ENCODE peak calls at places on chromosome X, in seven cellular contexts. E, O, V, R, Y, M and P are unnamed samples.

GRCh38 chrX:13669246-13669689 is 16.3 kb downstream of the TCEANC start:
- DNase-seq in R (peak; percentile 53), V (peak; percentile 96), Y (peak; percentile 83), M (peak; percentile 18), O (peak; percentile 72), E (peak; percentile 80), P (peak; percentile 86)

GRCh38 chrX:102712216-102712966 is at the start of gene GPRASP2:
- DNase-seq in Y (peak; percentile 57), O (no peak), V (peak; percentile 4), R (peak; percentile 78), E (peak; percentile 83), M (peak; percentile 60), P (peak; percentile 26)

GRCh38 chrX:105167233-105167632 is 53.3 kb downstream of the TEX13A start:
- DNase-seq in O (no peak), Y (no peak), E (no peak), R (no peak), V (no peak), M (no peak), P (no peak)

GRCh38 chrX:150935466-150935865 is 37.0 kb upstream of the CD99L2 start:
- DNase-seq in V (peak; percentile 62), R (no peak), O (no peak), E (peak; percentile 74), Y (no peak), M (no peak), P (no peak)

GRCh38 chrX:130741584-130741983 is 161.4 kb downstream of the ENOX2 start:
- DNase-seq in O (no peak), Y (no peak), E (no peak), V (no peak), M (no peak), R (no peak), P (no peak)

GRCh38 chrX:50988649-50989048 is 78.1 kb downstream of the BMP15 start:
- DNase-seq in R (no peak), M (no peak), Y (no peak), O (peak; percentile 37), V (peak; percentile 12), E (no peak), P (no peak)

GRCh38 chrX:7444967-7445366 is 297.0 kb upstream of the PUDP start:
- DNase-seq in E (no peak), R (no peak), Y (no peak), M (no peak), V (no peak), O (no peak), P (no peak)

GRCh38 chrX:71181910-71182799 is 37.5 kb downstream of the NLGN3 start:
- DNase-seq in R (peak; percentile 82), O (peak; percentile 71), M (peak; percentile 76), E (peak; percentile 93), Y (peak; percentile 90), V (peak; percentile 96), P (peak; percentile 90)

GRCh38 chrX:132834109-132834508 is 124.3 kb downstream of the HS6ST2 start:
- DNase-seq in E (no peak), V (no peak), Y (no peak), R (no peak), M (no peak), O (no peak), P (no peak)

GRCh38 chrX:55169782-55170181 is 50.4 kb upstream of the PAGE5 start:
- DNase-seq in R (no peak), O (no peak), E (no peak), Y (no peak), M (no peak), V (no peak), P (no peak)

GRCh38 chrX:44431206-44431605 is 87.7 kb upstream of the EFHC2 start:
- DNase-seq in V (peak; percentile 41), O (no peak), Y (no peak), M (no peak), R (no peak), E (no peak), P (no peak)

GRCh38 chrX:47030339-47030738 is 47.9 kb upstream of the RGN start:
- DNase-seq in M (no peak), Y (no peak), O (peak; percentile 66), R (no peak), V (peak; percentile 27), E (no peak), P (peak; percentile 47)

DNA sequence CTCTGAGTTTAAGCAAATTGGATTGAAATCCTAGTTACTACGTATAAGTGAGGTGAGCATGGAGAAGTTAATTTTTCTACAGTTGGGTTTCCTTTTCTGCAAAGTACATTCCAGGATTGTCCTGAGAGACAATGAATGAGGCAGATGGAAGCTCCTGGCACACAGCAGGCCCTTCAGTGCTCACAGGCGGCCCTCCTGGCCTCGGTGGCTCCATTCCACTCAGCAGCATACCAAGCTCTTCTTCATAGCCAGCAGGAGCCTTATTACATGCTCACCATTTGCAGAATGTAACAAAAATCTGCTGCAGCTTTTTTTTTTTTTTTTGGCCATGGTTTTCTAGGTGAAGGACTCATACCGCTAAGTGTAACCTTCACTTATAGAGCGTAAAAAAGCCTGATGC is 113.2 kb upstream of the FAM9B start:
- DNase-seq in Y (no peak), M (no peak), O (no peak), E (no peak), R (no peak), V (no peak), P (no peak)
- H3K4me1 ChIP-seq in Y (peaks cover 4% of the 10 kb centered on the region), M (no peaks in the 10 kb centered on the region), O (no peaks in the 10 kb centered on the region), E (no peaks in the 10 kb centered on the region), R (peaks cover 7% of the 10 kb centered on the region), V (peaks cover 13% of the 10 kb centered on the region), P (no peaks in the 10 kb centered on the region)

GRCh38 chrX:39115166-39115565 is 313.9 kb downstream of the MID1IP1 start:
- DNase-seq in O (no peak), R (no peak), V (no peak), E (no peak), M (no peak), Y (no peak), P (no peak)

GRCh38 chrX:39112143-39112542 is 310.9 kb downstream of the MID1IP1 start:
- DNase-seq in R (no peak), E (no peak), M (no peak), Y (no peak), V (peak; percentile 71), O (no peak), P (no peak)
- H3K9me3 ChIP-seq in R (no peaks in the 10 kb centered on the region), E (no peaks in the 10 kb centered on the region), M (peaks cover 26% of the 10 kb centered on the region), Y (peaks cover 11% of the 10 kb centered on the region), V (no peaks in the 10 kb centered on the region), O (peaks cover 14% of the 10 kb centered on the region), P (no peaks in the 10 kb centered on the region)

DNA sequence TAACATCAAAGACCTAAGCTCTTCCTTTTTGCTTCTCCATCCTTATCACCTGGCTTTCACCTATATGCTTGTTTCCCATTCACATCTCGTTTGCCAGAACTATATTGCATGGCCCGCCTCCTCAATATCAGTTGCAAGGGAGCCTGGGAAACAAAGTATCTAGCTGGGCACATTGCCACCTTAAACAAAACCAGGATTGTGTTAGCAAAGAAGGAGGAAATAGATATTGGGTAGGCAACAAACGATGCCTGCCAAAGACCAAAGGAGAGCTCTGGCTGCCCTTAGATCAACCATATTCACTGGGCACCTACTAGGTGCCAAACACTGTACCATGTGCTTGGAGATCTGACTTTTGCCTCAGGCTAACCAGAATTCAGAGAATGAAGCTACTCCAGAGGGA is 107.5 kb downstream of the GRIA3 start:
- DNase-seq in R (no peak), Y (no peak), E (no peak), O (no peak), V (no peak), M (no peak), P (no peak)
- TF ChIP-seq CTCF in R (no peak), Y (no peak), E (no peak), O (no peak), V (no peak), M (no peak), P (no peak)

GRCh38 chrX:40094900-40095587 is 2.7 kb downstream of the BCOR start:
- DNase-seq in O (no peak), M (no peak), Y (no peak), R (no peak), V (no peak), E (no peak), P (no peak)
- H3K4me1 ChIP-seq in O (peaks cover 13% of the 10 kb centered on the region), M (peaks cover 40% of the 10 kb centered on the region), Y (no peaks in the 10 kb centered on the region), R (peaks cover 2% of the 10 kb centered on the region), V (peaks cover 17% of the 10 kb centered on the region), E (peaks cover 7% of the 10 kb centered on the region), P (peaks cover 14% of the 10 kb centered on the region)

GRCh38 chrX:149522914-149523313 is 17.8 kb upstream of the IDS start:
- DNase-seq in M (no peak), E (no peak), V (no peak), R (no peak), Y (no peak), O (no peak), P (peak; percentile 27)
- H3K9me3 ChIP-seq in M (no peaks in the 10 kb centered on the region), E (no peaks in the 10 kb centered on the region), V (no peaks in the 10 kb centered on the region), R (no peaks in the 10 kb centered on the region), Y (no peaks in the 10 kb centered on the region), O (no peaks in the 10 kb centered on the region), P (no peaks in the 10 kb centered on the region)

GRCh38 chrX:119945481-119945880 is 1.9 kb upstream of the NKAP start:
- DNase-seq in Y (no peak), V (no peak), M (no peak), E (no peak), O (no peak), R (no peak), P (no peak)
- TF ChIP-seq CTCF in Y (no peak), V (no peak), M (no peak), E (no peak), O (no peak), R (no peak), P (no peak)

DNA sequence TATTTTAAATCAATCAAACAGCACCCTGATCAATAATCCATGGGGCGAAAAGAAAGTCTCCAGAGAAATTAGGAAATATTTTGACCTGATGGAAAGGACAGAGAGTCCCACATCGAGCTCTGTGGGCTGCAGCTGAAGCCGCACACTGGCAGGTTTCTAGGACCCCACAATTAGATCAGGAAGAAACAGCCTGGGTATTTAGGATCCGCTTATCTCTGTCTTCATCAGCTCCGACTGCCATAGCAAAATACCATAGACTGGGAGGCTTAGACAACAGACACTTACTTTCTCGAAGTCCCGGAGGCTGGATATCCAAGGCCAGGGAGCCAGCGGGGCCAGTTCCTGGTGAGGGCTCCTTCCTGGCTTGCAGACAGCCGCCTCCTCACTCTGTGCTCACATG is 36.4 kb downstream of the CCNQ start:
- DNase-seq in Y (no peak), O (no peak), V (no peak), E (no peak), R (no peak), M (no peak), P (no peak)
- H3K4me1 ChIP-seq in Y (no peaks in the 10 kb centered on the region), O (no peaks in the 10 kb centered on the region), V (no peaks in the 10 kb centered on the region), E (no peaks in the 10 kb centered on the region), R (no peaks in the 10 kb centered on the region), M (no peaks in the 10 kb centered on the region), P (no peaks in the 10 kb centered on the region)